ENCODE peak calls at places on chromosomes 3 and 15, in ten cellular contexts. One of them, this sample, is unnamed.

GRCh38 chr15:69685524-69686452 is 233.2 kb downstream of the RPLP1 start:
- DNase-seq in tibial nerve: no peak
- DNase-seq in GM23338: no peak
- DNase-seq in right lobe of liver: no peak
- DNase-seq in GM23248: no peak
- DNase-seq in astrocyte: no peak
- DNase-seq in cardiac muscle cell: no peak
- DNase-seq in uterus: no peak
- DNase-seq in suprapubic skin: no peak
- DNase-seq in effector memory CD4-positive, alpha-beta T cell: no peak
- DNase-seq in this sample: no peak

GRCh38 chr3:78645628-78646310 is 1122.0 kb downstream of the ROBO1 start:
- DNase-seq in tibial nerve: peak; percentile 59
- DNase-seq in GM23338: peak; percentile 91
- DNase-seq in right lobe of liver: no peak
- DNase-seq in GM23248: peak; percentile 81
- DNase-seq in astrocyte: peak; percentile 62
- DNase-seq in cardiac muscle cell: peak; percentile 87
- DNase-seq in uterus: no peak
- DNase-seq in suprapubic skin: no peak
- DNase-seq in effector memory CD4-positive, alpha-beta T cell: no peak
- DNase-seq in this sample: no peak

GRCh38 chr15:22811640-22812039 is 25.2 kb downstream of the NIPA1 start:
- DNase-seq in tibial nerve: peak; percentile 6
- DNase-seq in GM23338: peak; percentile 72
- DNase-seq in right lobe of liver: peak; percentile 51
- DNase-seq in GM23248: peak; percentile 30
- DNase-seq in astrocyte: no peak
- DNase-seq in cardiac muscle cell: peak; percentile 30
- DNase-seq in uterus: no peak
- DNase-seq in suprapubic skin: no peak
- DNase-seq in effector memory CD4-positive, alpha-beta T cell: no peak
- DNase-seq in this sample: no peak

GRCh38 chr15:74610302-74610951 is 5.2 kb upstream of the CLK3 start:
- DNase-seq in tibial nerve: no peak
- DNase-seq in GM23338: no peak
- DNase-seq in right lobe of liver: no peak
- DNase-seq in GM23248: no peak
- DNase-seq in astrocyte: no peak
- DNase-seq in cardiac muscle cell: peak; percentile 16
- DNase-seq in uterus: no peak
- DNase-seq in suprapubic skin: no peak
- DNase-seq in effector memory CD4-positive, alpha-beta T cell: no peak
- DNase-seq in this sample: no peak

GRCh38 chr3:64957639-64958038 is 269.8 kb upstream of the ADAMTS9 start:
- DNase-seq in tibial nerve: no peak
- DNase-seq in GM23338: no peak
- DNase-seq in right lobe of liver: no peak
- DNase-seq in GM23248: peak; percentile 3
- DNase-seq in astrocyte: no peak
- DNase-seq in cardiac muscle cell: no peak
- DNase-seq in uterus: peak; percentile 22
- DNase-seq in suprapubic skin: no peak
- DNase-seq in effector memory CD4-positive, alpha-beta T cell: no peak
- DNase-seq in this sample: no peak

GRCh38 chr15:28978011-28978378 is 92.2 kb downstream of the APBA2 start:
- DNase-seq in tibial nerve: no peak
- DNase-seq in GM23338: no peak
- DNase-seq in right lobe of liver: no peak
- DNase-seq in GM23248: no peak
- DNase-seq in astrocyte: no peak
- DNase-seq in cardiac muscle cell: no peak
- DNase-seq in uterus: no peak
- DNase-seq in suprapubic skin: no peak
- DNase-seq in effector memory CD4-positive, alpha-beta T cell: no peak
- DNase-seq in this sample: no peak

GRCh38 chr3:19432679-19433078 is 284.4 kb downstream of the KCNH8 start:
- DNase-seq in tibial nerve: no peak
- DNase-seq in GM23338: no peak
- DNase-seq in right lobe of liver: no peak
- DNase-seq in GM23248: no peak
- DNase-seq in astrocyte: no peak
- DNase-seq in cardiac muscle cell: no peak
- DNase-seq in uterus: no peak
- DNase-seq in suprapubic skin: no peak
- DNase-seq in effector memory CD4-positive, alpha-beta T cell: no peak
- DNase-seq in this sample: no peak

GRCh38 chr15:38002883-38003477 is 68.5 kb downstream of the TMCO5A start:
- DNase-seq in tibial nerve: peak; percentile 57
- DNase-seq in GM23338: peak; percentile 83
- DNase-seq in right lobe of liver: no peak
- DNase-seq in GM23248: peak; percentile 80
- DNase-seq in astrocyte: peak; percentile 60
- DNase-seq in cardiac muscle cell: peak; percentile 88
- DNase-seq in uterus: no peak
- DNase-seq in suprapubic skin: no peak
- DNase-seq in effector memory CD4-positive, alpha-beta T cell: no peak
- DNase-seq in this sample: peak; percentile 41

GRCh38 chr3:114451561-114452018 is 157.8 kb downstream of the TIGIT start:
- DNase-seq in tibial nerve: peak; percentile 49
- DNase-seq in GM23338: no peak
- DNase-seq in right lobe of liver: peak; percentile 47
- DNase-seq in GM23248: peak; percentile 43
- DNase-seq in astrocyte: peak; percentile 37
- DNase-seq in cardiac muscle cell: peak; percentile 39
- DNase-seq in uterus: peak; percentile 24
- DNase-seq in suprapubic skin: no peak
- DNase-seq in effector memory CD4-positive, alpha-beta T cell: no peak
- DNase-seq in this sample: peak; percentile 45

GRCh38 chr3:143910756-143911155 is 60.9 kb upstream of the DIPK2A start:
- DNase-seq in tibial nerve: no peak
- DNase-seq in GM23338: no peak
- DNase-seq in right lobe of liver: no peak
- DNase-seq in GM23248: no peak
- DNase-seq in astrocyte: no peak
- DNase-seq in cardiac muscle cell: no peak
- DNase-seq in uterus: no peak
- DNase-seq in suprapubic skin: no peak
- DNase-seq in effector memory CD4-positive, alpha-beta T cell: no peak
- DNase-seq in this sample: no peak

GRCh38 chr3:87771338-87772059 is 287.3 kb downstream of the CGGBP1 start:
- DNase-seq in tibial nerve: no peak
- DNase-seq in GM23338: peak; percentile 62
- DNase-seq in right lobe of liver: peak; percentile 50
- DNase-seq in GM23248: peak; percentile 69
- DNase-seq in astrocyte: no peak
- DNase-seq in cardiac muscle cell: peak; percentile 5
- DNase-seq in uterus: no peak
- DNase-seq in suprapubic skin: no peak
- DNase-seq in effector memory CD4-positive, alpha-beta T cell: no peak
- DNase-seq in this sample: peak; percentile 25

GRCh38 chr3:161372321-161373260 is 1.3 kb upstream of the SPTSSB start:
- DNase-seq in tibial nerve: no peak
- DNase-seq in GM23338: peak; percentile 69
- DNase-seq in right lobe of liver: no peak
- DNase-seq in GM23248: peak; percentile 42
- DNase-seq in astrocyte: no peak
- DNase-seq in cardiac muscle cell: peak; percentile 14
- DNase-seq in uterus: no peak
- DNase-seq in suprapubic skin: no peak
- DNase-seq in effector memory CD4-positive, alpha-beta T cell: no peak
- DNase-seq in this sample: no peak

GRCh38 chr15:75167588-75168076 is 34.0 kb upstream of the C15orf39 start:
- DNase-seq in tibial nerve: no peak
- DNase-seq in GM23338: no peak
- DNase-seq in right lobe of liver: no peak
- DNase-seq in GM23248: peak; percentile 72
- DNase-seq in astrocyte: peak; percentile 73
- DNase-seq in cardiac muscle cell: peak; percentile 63
- DNase-seq in uterus: no peak
- DNase-seq in suprapubic skin: no peak
- DNase-seq in effector memory CD4-positive, alpha-beta T cell: no peak
- DNase-seq in this sample: no peak

GRCh38 chr3:107938128-107938527 is 152.7 kb downstream of the CD47 start:
- DNase-seq in tibial nerve: peak; percentile 35
- DNase-seq in GM23338: peak; percentile 72
- DNase-seq in right lobe of liver: no peak
- DNase-seq in GM23248: peak; percentile 89
- DNase-seq in astrocyte: peak; percentile 17
- DNase-seq in cardiac muscle cell: peak; percentile 72
- DNase-seq in uterus: no peak
- DNase-seq in suprapubic skin: no peak
- DNase-seq in effector memory CD4-positive, alpha-beta T cell: no peak
- DNase-seq in this sample: no peak

GRCh38 chr3:194877311-194878119 is 191.8 kb downstream of the FAM43A start:
- DNase-seq in tibial nerve: no peak
- DNase-seq in GM23338: no peak
- DNase-seq in right lobe of liver: no peak
- DNase-seq in GM23248: peak; percentile 33
- DNase-seq in astrocyte: no peak
- DNase-seq in cardiac muscle cell: peak; percentile 51
- DNase-seq in uterus: no peak
- DNase-seq in suprapubic skin: no peak
- DNase-seq in effector memory CD4-positive, alpha-beta T cell: no peak
- DNase-seq in this sample: no peak

GRCh38 chr3:127667119-127667681 is 5.6 kb upstream of the ABTB1 start:
- DNase-seq in tibial nerve: no peak
- DNase-seq in GM23338: no peak
- DNase-seq in right lobe of liver: no peak
- DNase-seq in GM23248: no peak
- DNase-seq in astrocyte: no peak
- DNase-seq in cardiac muscle cell: no peak
- DNase-seq in uterus: no peak
- DNase-seq in suprapubic skin: no peak
- DNase-seq in effector memory CD4-positive, alpha-beta T cell: no peak
- DNase-seq in this sample: no peak

GRCh38 chr3:184148065-184148464 is 7.1 kb upstream of the DVL3 start:
- DNase-seq in tibial nerve: no peak
- DNase-seq in GM23338: no peak
- DNase-seq in right lobe of liver: no peak
- DNase-seq in GM23248: no peak
- DNase-seq in astrocyte: no peak
- DNase-seq in cardiac muscle cell: no peak
- DNase-seq in uterus: no peak
- DNase-seq in suprapubic skin: peak; percentile 5
- DNase-seq in effector memory CD4-positive, alpha-beta T cell: no peak
- DNase-seq in this sample: no peak

DNA sequence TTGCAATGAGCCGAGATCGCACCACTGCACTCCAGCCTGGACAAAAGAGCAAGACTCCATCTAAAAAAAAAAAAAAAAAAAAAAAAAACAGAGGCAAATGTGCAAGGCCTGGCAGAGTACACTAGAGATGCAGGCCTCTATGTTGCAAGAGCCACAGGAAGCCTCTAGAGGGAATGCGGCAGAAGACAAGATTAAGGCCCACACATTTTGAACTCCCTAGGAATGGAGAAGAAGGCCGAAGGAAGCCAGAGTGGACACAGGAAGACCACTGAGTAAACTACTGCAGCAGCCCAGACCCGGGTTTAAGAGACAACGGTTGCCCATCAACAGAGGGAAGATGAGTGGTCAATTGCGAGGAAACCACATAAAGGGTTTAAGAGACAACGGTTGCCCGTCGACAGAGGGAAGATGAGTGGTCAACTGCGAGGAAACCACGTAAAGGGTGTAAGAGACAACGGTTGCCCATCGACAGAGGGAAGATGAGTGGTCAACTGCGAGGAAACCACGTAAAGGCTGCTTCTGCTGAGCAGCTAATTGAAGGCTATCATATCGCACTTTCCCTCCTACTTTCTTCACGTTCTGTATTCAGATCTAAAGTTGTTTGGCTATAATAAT is 14.6 kb downstream of the CHSY1 start:
- DNase-seq in tibial nerve: no peak
- DNase-seq in GM23338: no peak
- DNase-seq in right lobe of liver: no peak
- DNase-seq in GM23248: no peak
- DNase-seq in astrocyte: no peak
- DNase-seq in cardiac muscle cell: peak; percentile 68
- DNase-seq in uterus: no peak
- DNase-seq in suprapubic skin: no peak
- DNase-seq in effector memory CD4-positive, alpha-beta T cell: no peak
- DNase-seq in this sample: no peak
- H3K4me1 ChIP-seq in tibial nerve: no peaks in the 10 kb centered on the region
- H3K4me1 ChIP-seq in GM23338: peaks cover 23% of the 10 kb centered on the region
- H3K4me1 ChIP-seq in right lobe of liver: peaks cover 3% of the 10 kb centered on the region
- H3K4me1 ChIP-seq in GM23248: peaks cover 18% of the 10 kb centered on the region
- H3K4me1 ChIP-seq in astrocyte: peaks cover 2% of the 10 kb centered on the region
- H3K4me1 ChIP-seq in cardiac muscle cell: peaks cover 20% of the 10 kb centered on the region
- H3K4me1 ChIP-seq in uterus: no peaks in the 10 kb centered on the region
- H3K4me1 ChIP-seq in suprapubic skin: peaks cover 48% of the 10 kb centered on the region
- H3K4me1 ChIP-seq in effector memory CD4-positive, alpha-beta T cell: peaks cover 5% of the 10 kb centered on the region
- H3K4me1 ChIP-seq in this sample: peaks cover 35% of the 10 kb centered on the region

DNA sequence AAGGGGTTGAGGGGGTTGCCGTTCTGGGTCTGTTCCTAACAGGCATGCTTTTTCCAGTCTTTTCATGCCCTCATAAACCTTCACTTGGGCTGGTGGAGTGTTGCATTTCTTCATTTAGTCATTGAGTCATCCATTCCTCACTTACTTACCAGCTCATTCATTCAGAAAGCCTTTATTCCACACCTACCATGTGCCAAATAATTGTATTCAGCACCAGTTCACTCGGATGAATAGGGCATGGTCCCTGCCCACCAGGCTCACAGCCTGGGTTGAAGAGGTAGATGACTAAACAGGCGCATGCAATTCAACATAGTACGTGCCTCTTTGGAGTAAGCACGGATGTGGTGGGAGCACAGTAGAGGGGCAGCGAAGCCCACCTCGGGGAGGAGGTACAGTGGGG is 35.1 kb upstream of the THSD4 start:
- DNase-seq in tibial nerve: no peak
- DNase-seq in GM23338: no peak
- DNase-seq in right lobe of liver: no peak
- DNase-seq in GM23248: peak; percentile 78
- DNase-seq in astrocyte: peak; percentile 47
- DNase-seq in cardiac muscle cell: no peak
- DNase-seq in uterus: no peak
- DNase-seq in suprapubic skin: no peak
- DNase-seq in effector memory CD4-positive, alpha-beta T cell: no peak
- DNase-seq in this sample: no peak
- H3K27ac ChIP-seq in tibial nerve: no peak overlapping the region
- H3K27ac ChIP-seq in GM23338: no peak overlapping the region
- H3K27ac ChIP-seq in right lobe of liver: no peak overlapping the region
- H3K27ac ChIP-seq in GM23248: peak overlapping the region; percentile 100
- H3K27ac ChIP-seq in astrocyte: peak overlapping the region; percentile 83
- H3K27ac ChIP-seq in cardiac muscle cell: no peak overlapping the region
- H3K27ac ChIP-seq in uterus: no peak overlapping the region
- H3K27ac ChIP-seq in suprapubic skin: no peak overlapping the region
- H3K27ac ChIP-seq in effector memory CD4-positive, alpha-beta T cell: no peak overlapping the region
- H3K27ac ChIP-seq in this sample: no peak overlapping the region

GRCh38 chr3:51680196-51680595 is 9.1 kb downstream of the TEX264 start:
- DNase-seq in tibial nerve: no peak
- DNase-seq in GM23338: no peak
- DNase-seq in right lobe of liver: no peak
- DNase-seq in GM23248: no peak
- DNase-seq in astrocyte: no peak
- DNase-seq in cardiac muscle cell: no peak
- DNase-seq in uterus: no peak
- DNase-seq in suprapubic skin: no peak
- DNase-seq in effector memory CD4-positive, alpha-beta T cell: no peak
- DNase-seq in this sample: peak; percentile 16
- H3K4me1 ChIP-seq in tibial nerve: no peaks in the 10 kb centered on the region
- H3K4me1 ChIP-seq in GM23338: no peaks in the 10 kb centered on the region
- H3K4me1 ChIP-seq in right lobe of liver: no peaks in the 10 kb centered on the region
- H3K4me1 ChIP-seq in GM23248: peaks cover 19% of the 10 kb centered on the region
- H3K4me1 ChIP-seq in astrocyte: peaks cover 15% of the 10 kb centered on the region
- H3K4me1 ChIP-seq in cardiac muscle cell: peaks cover 27% of the 10 kb centered on the region
- H3K4me1 ChIP-seq in uterus: no peaks in the 10 kb centered on the region
- H3K4me1 ChIP-seq in suprapubic skin: peaks cover 80% of the 10 kb centered on the region
- H3K4me1 ChIP-seq in effector memory CD4-positive, alpha-beta T cell: peaks cover 73% of the 10 kb centered on the region
- H3K4me1 ChIP-seq in this sample: peaks cover 63% of the 10 kb centered on the region

GRCh38 chr15:83850015-83850414 is 196.1 kb downstream of the ADAMTSL3 start:
- DNase-seq in tibial nerve: no peak
- DNase-seq in GM23338: no peak
- DNase-seq in right lobe of liver: no peak
- DNase-seq in GM23248: no peak
- DNase-seq in astrocyte: no peak
- DNase-seq in cardiac muscle cell: no peak
- DNase-seq in uterus: no peak
- DNase-seq in suprapubic skin: no peak
- DNase-seq in effector memory CD4-positive, alpha-beta T cell: no peak
- DNase-seq in this sample: no peak
- H3K27ac ChIP-seq in tibial nerve: no peak overlapping the region
- H3K27ac ChIP-seq in GM23338: no peak overlapping the region
- H3K27ac ChIP-seq in right lobe of liver: no peak overlapping the region
- H3K27ac ChIP-seq in GM23248: no peak overlapping the region
- H3K27ac ChIP-seq in astrocyte: no peak overlapping the region
- H3K27ac ChIP-seq in cardiac muscle cell: no peak overlapping the region
- H3K27ac ChIP-seq in uterus: peak overlapping the region; percentile 14
- H3K27ac ChIP-seq in suprapubic skin: no peak overlapping the region
- H3K27ac ChIP-seq in effector memory CD4-positive, alpha-beta T cell: no peak overlapping the region
- H3K27ac ChIP-seq in this sample: peak overlapping the region; percentile 71